ENCODE peak calls at places on chromosomes 13 and 19, in six cellular contexts. D is ovary, S is IMR-90, N is transverse colon, M is suprapubic skin, E is lower leg skin. G is an unnamed sample.

GRCh38 chr19:16470541-16470910 is 1.2 kb downstream of the EPS15L1 start:
- DNase-seq in D (no peak), N (no peak), M (no peak), S (no peak), E (no peak), G (no peak)

GRCh38 chr19:2775556-2776430 is 7.3 kb downstream of the SGTA start:
- DNase-seq in S (peak; percentile 35), E (no peak), M (no peak), D (no peak), N (peak; percentile 71), G (peak; percentile 94)

GRCh38 chr13:99373436-99373835 is 66.2 kb upstream of the GPR183 start:
- DNase-seq in M (no peak), E (peak; percentile 61), S (no peak), N (no peak), D (no peak), G (no peak)

GRCh38 chr19:48746738-48747575 is at the start of gene IZUMO1:
- DNase-seq in S (peak; percentile 90), M (peak; percentile 83), N (peak; percentile 57), E (peak; percentile 91), D (peak; percentile 75), G (no peak)

GRCh38 chr13:85194482-85194881 is 604.7 kb downstream of the SLITRK6 start:
- DNase-seq in S (no peak), N (no peak), E (no peak), M (no peak), D (no peak), G (no peak)

GRCh38 chr13:52845334-52845761 is 3.1 kb downstream of the PCDH8 start:
- DNase-seq in D (no peak), S (no peak), N (no peak), M (no peak), E (no peak), G (no peak)

GRCh38 chr13:75830842-75831241 is 194.7 kb downstream of the LMO7 start:
- DNase-seq in S (peak; percentile 78), N (no peak), M (no peak), E (no peak), D (no peak), G (no peak)

GRCh38 chr19:13428352-13428751 is 77.9 kb downstream of the CACNA1A start:
- DNase-seq in M (no peak), E (no peak), N (no peak), S (peak; percentile 17), D (no peak), G (no peak)

GRCh38 chr13:110812111-110812868 is 98.8 kb downstream of the ING1 start:
- DNase-seq in N (no peak), E (peak; percentile 64), S (no peak), D (no peak), M (no peak), G (no peak)

GRCh38 chr19:46813570-46814358 is 25.4 kb upstream of the SLC1A5 start:
- DNase-seq in D (peak; percentile 90), N (peak; percentile 61), E (no peak), M (peak; percentile 75), S (peak; percentile 46), G (peak; percentile 91)

GRCh38 chr19:2594319-2594718 is 108.2 kb downstream of the GNG7 start:
- DNase-seq in D (no peak), E (no peak), S (no peak), N (no peak), M (peak; percentile 5), G (no peak)

GRCh38 chr19:13277104-13277809 is 127.0 kb downstream of the IER2 start:
- DNase-seq in N (peak; percentile 58), D (peak; percentile 43), E (no peak), M (no peak), S (peak; percentile 74), G (no peak)

GRCh38 chr19:24004166-24004565 is 82.8 kb upstream of the ZNF254 start:
- DNase-seq in S (no peak), D (no peak), N (no peak), M (no peak), E (no peak), G (no peak)

GRCh38 chr13:28859069-28859468 is 38.9 kb downstream of the MTUS2 start:
- DNase-seq in S (no peak), N (no peak), E (no peak), M (no peak), D (no peak), G (no peak)
- TF ChIP-seq POLR2A in S (no peak), N (no peak), E (no peak), M (no peak), D (no peak), G (no peak)

GRCh38 chr13:102538938-102539337 is 57.8 kb upstream of the TPP2 start:
- DNase-seq in E (no peak), M (no peak), N (no peak), S (no peak), D (no peak), G (no peak)
- TF ChIP-seq CTCF in E (no peak), M (no peak), N (no peak), S (no peak), D (no peak), G (no peak)

GRCh38 chr19:51108066-51108804 is at the start of gene CTU1:
- DNase-seq in M (peak; percentile 99), S (peak; percentile 99), D (peak; percentile 98), E (peak; percentile 99), N (peak; percentile 99), G (peak; percentile 99)
- TF ChIP-seq POLR2A in M (no peak), S (peak; percentile 82), D (peak; percentile 42), E (no peak), N (peak; percentile 53), G (peak; percentile 33)

DNA sequence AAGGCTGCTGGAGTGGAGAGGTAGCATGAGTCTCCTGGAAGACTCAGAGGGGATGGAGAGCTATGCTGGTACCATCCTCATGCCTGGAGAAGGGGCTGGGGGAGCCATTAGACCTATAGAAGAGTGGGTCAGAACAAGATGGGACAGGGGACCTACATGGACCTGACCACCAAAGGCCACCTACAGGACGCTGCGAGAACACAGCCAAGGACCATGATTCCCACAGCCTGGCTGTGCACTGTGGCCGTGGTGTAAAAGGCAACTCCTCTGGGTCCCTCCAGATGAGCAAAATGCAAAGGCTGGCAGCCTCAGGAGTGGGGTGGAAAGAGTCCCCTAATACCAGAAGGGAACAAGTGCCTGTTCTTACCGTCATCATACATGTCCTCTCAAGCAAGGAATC is 216.2 kb downstream of the SLC7A1 start:
- DNase-seq in M (no peak), E (no peak), D (no peak), S (no peak), N (no peak), G (no peak)
- TF ChIP-seq CTCF in M (no peak), E (no peak), D (no peak), S (no peak), N (no peak), G (no peak)

G was measured in right lobe of liver.